ENCODE peak calls at places on chromosomes 11 and 22, in seven cellular contexts. K is pancreas, Q is nephron progenitor cell, V is right atrium auricular region, D is left ventricle myocardium inferior, R is HFF-Myc, F is tibial artery. W is an unnamed sample.

GRCh38 chr11:78336877-78337553 is 80.6 kb downstream of the GAB2 start:
- DNase-seq in D (no peak), V (no peak), Q (no peak), K (no peak), F (no peak), R (no peak), W (no peak)

GRCh38 chr22:45910928-45911467 is 66.0 kb downstream of the WNT7B start:
- DNase-seq in D (no peak), V (no peak), F (no peak), Q (no peak), R (no peak), K (no peak), W (no peak)

GRCh38 chr22:25354456-25354855 is 135.0 kb downstream of the CRYBB2 start:
- DNase-seq in R (no peak), F (no peak), Q (no peak), V (no peak), K (no peak), D (no peak), W (no peak)

GRCh38 chr22:45627489-45628233 is 44.0 kb upstream of the ATXN10 start:
- DNase-seq in V (no peak), K (no peak), Q (no peak), R (no peak), F (no peak), D (no peak), W (no peak)

GRCh38 chr11:65217441-65218423 is 36.0 kb downstream of the CAPN1 start:
- DNase-seq in R (no peak), Q (no peak), V (no peak), D (no peak), K (no peak), F (no peak), W (no peak)

GRCh38 chr11:92752122-92752521 is 217.3 kb upstream of the MTNR1B start:
- DNase-seq in R (no peak), Q (no peak), D (no peak), V (no peak), K (no peak), F (no peak), W (no peak)

GRCh38 chr11:130400793-130401483 is 27.5 kb downstream of the ADAMTS8 start:
- DNase-seq in Q (no peak), D (no peak), R (no peak), V (no peak), K (no peak), F (peak; percentile 45), W (no peak)

GRCh38 chr22:19115628-19116027 is 6.6 kb downstream of the DGCR2 start:
- DNase-seq in Q (no peak), R (no peak), V (no peak), K (no peak), D (no peak), F (no peak), W (no peak)

GRCh38 chr11:129315781-129316579 is 59.7 kb upstream of the BARX2 start:
- DNase-seq in F (no peak), D (no peak), Q (peak; percentile 10), V (no peak), R (no peak), K (peak; percentile 84), W (peak; percentile 81)

GRCh38 chr11:1126491-1126926 is 31.2 kb upstream of the MUC5AC start:
- DNase-seq in Q (no peak), K (no peak), F (peak; percentile 10), V (no peak), R (no peak), D (no peak), W (no peak)

GRCh38 chr11:117887431-117888139 is 11.1 kb upstream of the FXYD6 start:
- DNase-seq in R (no peak), K (no peak), V (peak; percentile 52), D (no peak), F (no peak), Q (no peak), W (peak; percentile 81)

GRCh38 chr11:123493393-123494063 is 63.5 kb downstream of the GRAMD1B start:
- DNase-seq in K (no peak), F (no peak), V (no peak), D (no peak), Q (no peak), R (no peak), W (no peak)

GRCh38 chr11:2899080-2899783 is 13.7 kb upstream of the CDKN1C start:
- DNase-seq in F (peak; percentile 51), V (no peak), K (no peak), D (no peak), R (no peak), Q (no peak), W (no peak)

GRCh38 chr11:20156876-20157613 is 3.2 kb downstream of the DBX1 start:
- DNase-seq in F (no peak), D (no peak), R (no peak), V (no peak), K (no peak), Q (no peak), W (no peak)

GRCh38 chr11:35139883-35140282 is 912 bp downstream of the CD44 start:
- DNase-seq in F (no peak), K (no peak), Q (no peak), D (no peak), R (no peak), V (no peak), W (no peak)

GRCh38 chr22:39946571-39947407 is 13.4 kb upstream of the TMA7B start:
- DNase-seq in R (no peak), F (no peak), Q (no peak), D (no peak), K (no peak), V (no peak), W (no peak)

GRCh38 chr11:44689265-44689664 is 37.5 kb upstream of the TSPAN18 start:
- DNase-seq in D (no peak), R (no peak), K (no peak), F (no peak), Q (no peak), V (no peak), W (no peak)
- TF ChIP-seq CTCF in D (no peak), R (no peak), K (no peak), F (no peak), Q (no peak), V (no peak), W (no peak)

GRCh38 chr11:62322524-62322923 is 14.7 kb upstream of the ASRGL1 start:
- DNase-seq in V (no peak), K (no peak), F (no peak), Q (no peak), R (no peak), D (no peak), W (no peak)

GRCh38 chr11:62324738-62325556 is 12.3 kb upstream of the ASRGL1 start:
- DNase-seq in F (peak; percentile 30), Q (peak; percentile 68), D (peak; percentile 31), K (no peak), V (no peak), R (peak; percentile 15), W (no peak)
- TF ChIP-seq CTCF in F (peak; percentile 39), Q (peak; percentile 64), D (peak; percentile 60), K (no peak), V (peak; percentile 63), R (peak; percentile 80), W (peak; percentile 47)

GRCh38 chr11:8786933-8787332 is 104.3 kb downstream of the RPL27A start:
- DNase-seq in Q (no peak), F (no peak), R (no peak), K (no peak), D (no peak), V (no peak), W (no peak)
- TF ChIP-seq CTCF in Q (no peak), F (peak; percentile 27), R (no peak), K (no peak), D (peak; percentile 28), V (no peak), W (no peak)

GRCh38 chr22:37752189-37753061 is 55.3 kb upstream of the GCAT start:
- DNase-seq in D (peak; percentile 95), R (peak; percentile 90), K (peak; percentile 85), F (peak; percentile 91), V (peak; percentile 97), Q (no peak), W (peak; percentile 97)
- TF ChIP-seq CTCF in D (peak; percentile 46), R (no peak), K (no peak), F (peak; percentile 14), V (peak; percentile 22), Q (no peak), W (peak; percentile 24)

GRCh38 chr11:91396243-91397133 is 828.1 kb upstream of the FAT3 start:
- DNase-seq in F (no peak), D (no peak), Q (no peak), V (no peak), R (no peak), K (no peak), W (no peak)
- TF ChIP-seq CTCF in F (no peak), D (no peak), Q (no peak), V (no peak), R (no peak), K (no peak), W (no peak)

DNA sequence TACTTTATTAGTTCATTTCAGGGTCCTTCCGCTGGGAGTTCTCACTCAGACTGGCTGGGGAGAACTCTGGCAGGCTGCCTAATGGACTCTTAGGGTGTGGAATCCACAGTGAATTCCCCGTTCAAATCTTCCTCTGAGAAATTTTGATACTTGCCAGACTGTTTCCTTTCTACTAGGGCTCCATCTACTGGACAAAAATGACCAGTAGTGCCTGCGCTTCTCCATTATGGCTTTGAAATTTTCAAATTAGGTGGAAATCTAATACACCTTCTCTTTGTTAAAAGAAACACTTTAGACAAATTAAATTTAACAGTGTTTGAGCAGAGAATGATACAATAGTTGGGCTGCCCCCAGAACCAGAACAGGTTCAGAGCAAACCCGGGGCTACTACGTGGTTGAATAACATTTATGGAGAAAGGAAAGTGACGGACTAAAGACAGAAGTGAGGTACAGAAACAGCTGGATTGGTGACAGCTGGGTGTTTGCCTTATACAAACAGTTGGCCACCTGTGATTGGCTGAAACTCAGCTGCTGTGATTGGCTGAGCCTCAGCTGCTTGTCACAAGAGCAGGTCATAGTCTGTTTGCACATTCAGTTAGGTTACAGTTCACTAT is 52.9 kb upstream of the FDX1 start:
- DNase-seq in Q (peak; percentile 38), F (peak; percentile 64), R (peak; percentile 58), V (peak; percentile 76), D (peak; percentile 50), K (peak; percentile 84), W (no peak)
- TF ChIP-seq CTCF in Q (peak; percentile 84), F (peak; percentile 72), R (peak; percentile 75), V (peak; percentile 84), D (peak; percentile 86), K (peak; percentile 74), W (peak; percentile 88)

DNA sequence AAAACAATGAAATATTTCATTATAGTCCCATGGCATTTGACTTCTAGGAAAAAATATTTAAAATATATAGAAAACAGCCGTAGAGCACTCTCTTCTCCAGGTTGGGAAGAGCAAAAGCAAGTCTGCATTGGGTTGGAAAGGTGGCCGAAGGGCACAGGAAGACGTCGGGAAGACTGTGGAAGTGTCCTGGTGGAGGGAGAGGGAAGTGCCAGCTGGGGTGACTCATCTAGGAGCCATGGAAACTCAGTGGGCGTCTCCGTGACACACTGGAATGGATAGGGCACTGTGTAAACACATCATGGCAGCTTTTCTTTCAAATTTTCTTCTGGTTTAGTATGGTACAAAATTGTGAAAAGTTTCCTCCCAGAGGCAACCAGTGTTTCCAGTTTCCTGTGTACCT is 12.7 kb downstream of the GTPBP1 start:
- DNase-seq in K (peak; percentile 60), R (peak; percentile 75), F (peak; percentile 71), D (no peak), Q (no peak), V (no peak), W (no peak)
- TF ChIP-seq CTCF in K (peak; percentile 41), R (peak; percentile 59), F (peak; percentile 87), D (peak; percentile 59), Q (no peak), V (peak; percentile 54), W (peak; percentile 73)

GRCh38 chr22:35170716-35171697 is 86.3 kb upstream of the HMGXB4 start:
- DNase-seq in R (no peak), V (no peak), K (no peak), F (no peak), D (no peak), Q (no peak), W (peak; percentile 63)
- TF ChIP-seq CTCF in R (no peak), V (no peak), K (no peak), F (no peak), D (no peak), Q (no peak), W (no peak)